ENCODE peak calls at places on chromosome 6, in ten cellular contexts. S is esophagus squamous epithelium, V is body of pancreas, Y is HepG2, R is spleen, I is A549, B is heart left ventricle, J is sigmoid colon, C is tibial nerve, O is uterus. P is an unnamed sample.

GRCh38 chr6:125913864-125914351 is 42.7 kb upstream of the HINT3 start:
- DNase-seq in S (no peak), V (no peak), Y (no peak), R (no peak), I (peak), B (no peak), J (no peak), C (no peak), O (peak), P (peak)

GRCh38 chr6:118171852-118172251 is 264.8 kb downstream of the SLC35F1 start:
- DNase-seq in S (no peak), V (no peak), Y (no peak), R (no peak), I (no peak), B (no peak), J (no peak), C (no peak), O (no peak), P (no peak)

GRCh38 chr6:36791085-36791484 is 48.2 kb downstream of the CPNE5 start:
- DNase-seq in S (no peak), V (no peak), Y (no peak), R (no peak), I (no peak), B (no peak), J (no peak), C (no peak), O (no peak), P (no peak)

GRCh38 chr6:53717571-53717970 is 52.0 kb upstream of the KLHL31 start:
- DNase-seq in S (no peak), V (no peak), Y (no peak), R (no peak), I (no peak), B (no peak), J (no peak), C (no peak), O (no peak), P (no peak)

GRCh38 chr6:43796168-43796567 is 26.2 kb downstream of the VEGFA start:
- DNase-seq in S (no peak), V (no peak), Y (no peak), R (no peak), I (no peak), B (no peak), J (no peak), C (no peak), O (no peak), P (no peak)

GRCh38 chr6:44696099-44696498 is 308.6 kb downstream of the CDC5L start:
- DNase-seq in S (no peak), V (no peak), Y (no peak), R (no peak), I (no peak), B (no peak), J (no peak), C (no peak), O (no peak), P (no peak)

GRCh38 chr6:29749668-29750067 is 26.4 kb downstream of the HLA-F start:
- DNase-seq in S (no peak), V (no peak), Y (no peak), R (no peak), I (no peak), B (no peak), J (no peak), C (no peak), O (no peak), P (no peak)

GRCh38 chr6:35629876-35630378 is 58.8 kb downstream of the FKBP5 start:
- DNase-seq in S (no peak), V (no peak), Y (no peak), R (no peak), I (no peak), B (no peak), J (no peak), C (no peak), O (no peak), P (no peak)

GRCh38 chr6:148044261-148044731 is 298.3 kb upstream of the SASH1 start:
- DNase-seq in S (no peak), V (no peak), Y (no peak), R (no peak), I (no peak), B (no peak), J (no peak), C (no peak), O (no peak), P (no peak)

GRCh38 chr6:169527306-169527705 is 174.5 kb downstream of the WDR27 start:
- DNase-seq in S (no peak), V (no peak), Y (no peak), R (no peak), I (no peak), B (no peak), J (no peak), C (no peak), O (no peak), P (no peak)

GRCh38 chr6:36662827-36663256 is 15.7 kb upstream of the CDKN1A start:
- DNase-seq in S (no peak), V (peak), Y (peak), R (no peak), I (no peak), B (no peak), J (no peak), C (no peak), O (no peak), P (no peak)

GRCh38 chr6:112180095-112180820 is 74.1 kb downstream of the LAMA4 start:
- DNase-seq in S (no peak), V (peak), Y (peak), R (no peak), I (peak), B (peak), J (peak), C (no peak), O (no peak), P (no peak)

GRCh38 chr6:168037242-168037641 is 39.8 kb downstream of the KIF25 start:
- DNase-seq in S (no peak), V (peak), Y (peak), R (no peak), I (no peak), B (peak), J (no peak), C (no peak), O (peak), P (no peak)

GRCh38 chr6:147311218-147311617 is 107.0 kb downstream of the STXBP5 start:
- DNase-seq in S (no peak), V (no peak), Y (no peak), R (no peak), I (no peak), B (no peak), J (no peak), C (no peak), O (no peak), P (no peak)

GRCh38 chr6:33197431-33198048 is 2.9 kb downstream of the RXRB start:
- DNase-seq in S (no peak), V (peak), Y (peak), R (peak), I (peak), B (no peak), J (no peak), C (no peak), O (no peak), P (peak)

GRCh38 chr6:136317976-136318375 is 28.3 kb upstream of the BCLAF1 start:
- DNase-seq in S (no peak), V (no peak), Y (no peak), R (no peak), I (no peak), B (no peak), J (no peak), C (no peak), O (no peak), P (no peak)

GRCh38 chr6:159045826-159046225 is 1.0 kb upstream of the TAGAP start:
- DNase-seq in S (no peak), V (no peak), Y (no peak), R (no peak), I (no peak), B (no peak), J (no peak), C (no peak), O (no peak), P (no peak)

GRCh38 chr6:141677598-141678211 is 455.0 kb upstream of the GJE1 start:
- DNase-seq in S (no peak), V (no peak), Y (peak), R (no peak), I (peak), B (no peak), J (no peak), C (no peak), O (no peak), P (no peak)

GRCh38 chr6:13267142-13267621 is 61.2 kb downstream of the TBC1D7 start:
- DNase-seq in S (no peak), V (no peak), Y (no peak), R (no peak), I (no peak), B (no peak), J (no peak), C (no peak), O (no peak), P (no peak)

GRCh38 chr6:149483849-149484635 is 772 bp downstream of the ZC3H12D start:
- DNase-seq in S (no peak), V (no peak), Y (no peak), R (no peak), I (no peak), B (no peak), J (no peak), C (no peak), O (no peak), P (no peak)

GRCh38 chr6:149482542-149483261 is 2.1 kb downstream of the ZC3H12D start:
- DNase-seq in S (no peak), V (no peak), Y (no peak), R (peak), I (no peak), B (no peak), J (no peak), C (no peak), O (no peak), P (no peak)

GRCh38 chr6:149487316-149487715 is 2.5 kb upstream of the ZC3H12D start:
- DNase-seq in S (no peak), V (no peak), Y (no peak), R (no peak), I (no peak), B (no peak), J (no peak), C (no peak), O (no peak), P (no peak)

GRCh38 chr6:149483302-149483701 is 1.5 kb downstream of the ZC3H12D start:
- DNase-seq in S (no peak), V (no peak), Y (no peak), R (no peak), I (no peak), B (no peak), J (no peak), C (no peak), O (no peak), P (no peak)

GRCh38 chr6:149484733-149485700 is at the start of gene ZC3H12D:
- DNase-seq in S (no peak), V (peak), Y (peak), R (peak), I (peak), B (peak), J (peak), C (peak), O (no peak), P (no peak)
- TF ChIP-seq POLR2A in S (no peak), V (no peak), Y (peak), R (no peak), I (no peak), B (peak), J (no peak), C (no peak), O (no peak), P (no peak)

GRCh38 chr6:52516943-52517342 is 59.9 kb downstream of the TRAM2 start:
- DNase-seq in S (no peak), V (no peak), Y (no peak), R (no peak), I (no peak), B (no peak), J (no peak), C (no peak), O (no peak), P (no peak)

GRCh38 chr6:52519618-52520017 is 57.2 kb downstream of the TRAM2 start:
- DNase-seq in S (no peak), V (no peak), Y (no peak), R (no peak), I (no peak), B (no peak), J (no peak), C (no peak), O (no peak), P (no peak)

GRCh38 chr6:52518279-52518944 is 58.4 kb downstream of the TRAM2 start:
- DNase-seq in S (no peak), V (no peak), Y (no peak), R (no peak), I (no peak), B (no peak), J (no peak), C (no peak), O (no peak), P (no peak)

GRCh38 chr6:52516269-52516668 is 60.6 kb downstream of the TRAM2 start:
- DNase-seq in S (no peak), V (no peak), Y (no peak), R (no peak), I (no peak), B (no peak), J (no peak), C (no peak), O (no peak), P (no peak)

DNA sequence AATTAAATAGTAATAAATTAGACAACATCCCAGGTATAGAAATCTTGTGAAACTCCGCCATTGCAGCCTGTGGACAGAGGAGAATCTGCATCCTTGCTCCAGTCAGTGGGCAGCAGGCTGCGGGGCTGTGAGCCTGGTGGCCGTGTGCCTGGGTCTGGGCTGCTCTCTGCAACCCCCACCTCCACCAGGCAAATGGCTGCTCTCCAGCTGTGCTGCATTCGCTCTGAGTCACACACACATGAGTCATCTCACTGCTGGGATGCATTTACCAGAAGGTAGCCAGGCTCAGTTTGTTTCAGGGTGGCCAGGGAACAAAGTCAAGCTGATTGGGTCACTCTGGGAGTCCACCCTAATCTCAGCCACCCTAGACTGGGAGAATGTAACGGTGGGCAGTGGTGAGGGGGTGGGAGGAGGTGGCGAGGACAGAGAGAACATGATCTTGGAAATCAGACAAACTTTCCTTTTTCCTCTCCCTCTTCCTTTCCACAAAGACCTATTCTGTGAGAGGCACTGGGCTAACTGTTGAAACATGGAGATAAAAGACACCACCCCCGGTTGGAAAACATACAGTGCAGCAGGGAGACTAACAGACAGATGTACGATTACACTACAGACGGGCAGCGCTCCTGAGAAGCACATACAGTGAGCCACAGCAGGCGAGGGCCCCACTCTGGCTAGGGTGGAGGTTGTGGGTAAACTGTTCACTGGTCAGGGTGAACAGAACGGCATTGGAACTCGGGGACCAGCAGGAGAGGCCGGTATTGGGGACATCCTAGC is 59.2 kb downstream of the TRAM2 start:
- DNase-seq in S (no peak), V (peak), Y (peak), R (no peak), I (peak), B (peak), J (peak), C (peak), O (peak), P (peak)
- TF ChIP-seq POLR2A in S (no peak), V (no peak), Y (peak), R (no peak), I (no peak), B (peak), J (peak), C (no peak), O (peak), P (peak)

GRCh38 chr6:73451166-73452106 is 661 bp downstream of the CGAS start:
- DNase-seq in S (no peak), V (peak), Y (no peak), R (peak), I (peak), B (peak), J (peak), C (peak), O (peak), P (no peak)
- TF ChIP-seq POLR2A in S (no peak), V (no peak), Y (no peak), R (no peak), I (no peak), B (no peak), J (no peak), C (no peak), O (no peak), P (no peak)

DNA sequence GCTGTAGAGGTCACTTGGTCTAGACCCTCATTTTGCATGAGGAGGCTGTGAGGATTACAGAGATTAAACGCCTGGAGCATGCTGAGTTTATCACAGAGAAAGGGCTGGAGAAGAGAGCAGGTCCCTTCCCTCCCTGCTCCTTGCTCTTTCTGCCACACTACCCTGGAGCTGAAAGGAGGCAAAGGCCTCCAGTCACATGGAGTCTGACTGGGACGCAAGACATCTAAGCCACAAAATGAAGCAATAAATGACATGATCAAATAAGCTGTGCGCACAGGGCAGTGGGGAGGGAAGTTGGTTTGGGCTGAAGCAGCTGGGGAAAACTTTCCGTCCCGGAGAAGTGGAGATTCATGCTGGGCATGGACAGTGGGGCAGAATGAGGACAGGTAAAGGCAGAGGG is 33.3 kb downstream of the ATXN1 start:
- DNase-seq in S (no peak), V (peak), Y (peak), R (no peak), I (no peak), B (no peak), J (no peak), C (no peak), O (no peak), P (no peak)
- TF ChIP-seq POLR2A in S (no peak), V (no peak), Y (no peak), R (no peak), I (no peak), B (no peak), J (no peak), C (no peak), O (no peak), P (no peak)

GRCh38 chr6:84764332-84765049 is at the start of gene TBX18:
- DNase-seq in S (peak), V (peak), Y (peak), R (peak), I (peak), B (peak), J (peak), C (peak), O (peak), P (no peak)
- TF ChIP-seq POLR2A in S (peak), V (no peak), Y (no peak), R (no peak), I (peak), B (peak), J (no peak), C (peak), O (peak), P (no peak)

GRCh38 chr6:24855389-24856245 is 56.9 kb upstream of the ARMH2 start:
- DNase-seq in S (no peak), V (peak), Y (peak), R (peak), I (peak), B (peak), J (peak), C (peak), O (peak), P (peak)
- TF ChIP-seq POLR2A in S (no peak), V (no peak), Y (no peak), R (no peak), I (no peak), B (no peak), J (no peak), C (no peak), O (no peak), P (no peak)